ENCODE peak calls at places on chromosomes 3 and 15, in eight cellular contexts. One of them, this sample, is unnamed.

GRCh38 chr3:47534021-47534454 is 20.5 kb upstream of the ELP6 start:
- DNase-seq in suprapubic skin: no peak
- DNase-seq in IMR-90: no peak
- DNase-seq in tibial nerve: no peak
- DNase-seq in uterus: no peak
- DNase-seq in stomach: peak
- DNase-seq in endothelial cell of umbilical vein: no peak
- DNase-seq in GM12878: no peak
- DNase-seq in this sample: no peak

GRCh38 chr3:5038243-5038642 is 59.0 kb downstream of the BHLHE40 start:
- DNase-seq in stomach: no peak
- DNase-seq in uterus: no peak
- DNase-seq in endothelial cell of umbilical vein: no peak
- DNase-seq in suprapubic skin: no peak
- DNase-seq in GM12878: no peak
- DNase-seq in tibial nerve: no peak
- DNase-seq in IMR-90: no peak
- DNase-seq in this sample: no peak

GRCh38 chr3:155334897-155335883 is 41.7 kb upstream of the STRIT1 start:
- DNase-seq in IMR-90: no peak
- DNase-seq in GM12878: peak
- DNase-seq in endothelial cell of umbilical vein: peak
- DNase-seq in suprapubic skin: no peak
- DNase-seq in uterus: no peak
- DNase-seq in tibial nerve: no peak
- DNase-seq in stomach: no peak
- DNase-seq in this sample: no peak

GRCh38 chr3:55647675-55648074 is 160.6 kb upstream of the WNT5A start:
- DNase-seq in suprapubic skin: no peak
- DNase-seq in IMR-90: no peak
- DNase-seq in tibial nerve: no peak
- DNase-seq in uterus: no peak
- DNase-seq in stomach: no peak
- DNase-seq in GM12878: no peak
- DNase-seq in endothelial cell of umbilical vein: no peak
- DNase-seq in this sample: no peak

GRCh38 chr3:195388380-195388779 is 54.4 kb downstream of the ACAP2 start:
- DNase-seq in endothelial cell of umbilical vein: no peak
- DNase-seq in tibial nerve: no peak
- DNase-seq in stomach: no peak
- DNase-seq in suprapubic skin: no peak
- DNase-seq in GM12878: no peak
- DNase-seq in uterus: no peak
- DNase-seq in IMR-90: no peak
- DNase-seq in this sample: no peak

GRCh38 chr3:127373701-127374625 is 86.1 kb upstream of the PRR20G start:
- DNase-seq in tibial nerve: no peak
- DNase-seq in endothelial cell of umbilical vein: no peak
- DNase-seq in uterus: no peak
- DNase-seq in GM12878: no peak
- DNase-seq in suprapubic skin: peak
- DNase-seq in IMR-90: no peak
- DNase-seq in stomach: peak
- DNase-seq in this sample: no peak

GRCh38 chr15:79408041-79408440 is 24.1 kb upstream of the MINAR1 start:
- DNase-seq in GM12878: no peak
- DNase-seq in suprapubic skin: no peak
- DNase-seq in IMR-90: no peak
- DNase-seq in tibial nerve: no peak
- DNase-seq in uterus: no peak
- DNase-seq in stomach: no peak
- DNase-seq in endothelial cell of umbilical vein: no peak
- DNase-seq in this sample: no peak

GRCh38 chr3:127746400-127747057 is 73.8 kb downstream of the ABTB1 start:
- DNase-seq in uterus: no peak
- DNase-seq in endothelial cell of umbilical vein: no peak
- DNase-seq in tibial nerve: no peak
- DNase-seq in GM12878: no peak
- DNase-seq in suprapubic skin: no peak
- DNase-seq in IMR-90: no peak
- DNase-seq in stomach: no peak
- DNase-seq in this sample: peak

GRCh38 chr3:187025254-187025655 is 94.9 kb downstream of the ST6GAL1 start:
- DNase-seq in suprapubic skin: no peak
- DNase-seq in uterus: no peak
- DNase-seq in tibial nerve: no peak
- DNase-seq in GM12878: no peak
- DNase-seq in endothelial cell of umbilical vein: no peak
- DNase-seq in IMR-90: no peak
- DNase-seq in stomach: no peak
- DNase-seq in this sample: no peak

GRCh38 chr3:93988283-93988682 is 8.3 kb downstream of the ARL13B start:
- DNase-seq in stomach: no peak
- DNase-seq in IMR-90: peak
- DNase-seq in endothelial cell of umbilical vein: peak
- DNase-seq in GM12878: no peak
- DNase-seq in tibial nerve: no peak
- DNase-seq in uterus: no peak
- DNase-seq in suprapubic skin: no peak
- DNase-seq in this sample: no peak

GRCh38 chr3:104604326-104605010 is 762.2 kb upstream of the ALCAM start:
- DNase-seq in stomach: no peak
- DNase-seq in suprapubic skin: no peak
- DNase-seq in uterus: no peak
- DNase-seq in GM12878: no peak
- DNase-seq in IMR-90: peak
- DNase-seq in endothelial cell of umbilical vein: peak
- DNase-seq in tibial nerve: no peak
- DNase-seq in this sample: no peak

GRCh38 chr3:10669490-10670048 is 146.5 kb upstream of the SLC6A11 start:
- DNase-seq in suprapubic skin: no peak
- DNase-seq in GM12878: no peak
- DNase-seq in IMR-90: no peak
- DNase-seq in tibial nerve: no peak
- DNase-seq in endothelial cell of umbilical vein: no peak
- DNase-seq in uterus: no peak
- DNase-seq in stomach: no peak
- DNase-seq in this sample: no peak

GRCh38 chr3:42264399-42265058 is 1.5 kb downstream of the CCK start:
- DNase-seq in endothelial cell of umbilical vein: no peak
- DNase-seq in suprapubic skin: peak
- DNase-seq in tibial nerve: no peak
- DNase-seq in stomach: peak
- DNase-seq in IMR-90: peak
- DNase-seq in uterus: no peak
- DNase-seq in GM12878: no peak
- DNase-seq in this sample: no peak

GRCh38 chr15:50778089-50778488 is 12.6 kb upstream of the SPPL2A start:
- DNase-seq in endothelial cell of umbilical vein: no peak
- DNase-seq in IMR-90: no peak
- DNase-seq in uterus: no peak
- DNase-seq in stomach: no peak
- DNase-seq in GM12878: no peak
- DNase-seq in tibial nerve: no peak
- DNase-seq in suprapubic skin: no peak
- DNase-seq in this sample: no peak

GRCh38 chr15:80585544-80586018 is 109.5 kb upstream of the ABHD17C start:
- DNase-seq in endothelial cell of umbilical vein: no peak
- DNase-seq in suprapubic skin: no peak
- DNase-seq in stomach: peak
- DNase-seq in tibial nerve: no peak
- DNase-seq in uterus: no peak
- DNase-seq in IMR-90: no peak
- DNase-seq in GM12878: no peak
- DNase-seq in this sample: no peak

GRCh38 chr15:101148881-101149664 is 102.8 kb downstream of the CHSY1 start:
- DNase-seq in stomach: no peak
- DNase-seq in GM12878: no peak
- DNase-seq in endothelial cell of umbilical vein: peak
- DNase-seq in uterus: no peak
- DNase-seq in suprapubic skin: no peak
- DNase-seq in IMR-90: no peak
- DNase-seq in tibial nerve: no peak
- DNase-seq in this sample: no peak

GRCh38 chr3:194730369-194730768 is 44.7 kb downstream of the FAM43A start:
- DNase-seq in uterus: no peak
- DNase-seq in IMR-90: no peak
- DNase-seq in GM12878: no peak
- DNase-seq in tibial nerve: no peak
- DNase-seq in suprapubic skin: no peak
- DNase-seq in stomach: peak
- DNase-seq in endothelial cell of umbilical vein: peak
- DNase-seq in this sample: no peak

GRCh38 chr3:151227438-151228290 is 24.6 kb upstream of the GPR171 start:
- DNase-seq in tibial nerve: peak
- DNase-seq in GM12878: peak
- DNase-seq in endothelial cell of umbilical vein: peak
- DNase-seq in suprapubic skin: peak
- DNase-seq in IMR-90: peak
- DNase-seq in stomach: peak
- DNase-seq in uterus: peak
- DNase-seq in this sample: peak

GRCh38 chr3:32841875-32842505 is 24.2 kb downstream of the TRIM71 start:
- DNase-seq in tibial nerve: no peak
- DNase-seq in endothelial cell of umbilical vein: no peak
- DNase-seq in IMR-90: no peak
- DNase-seq in uterus: no peak
- DNase-seq in GM12878: no peak
- DNase-seq in suprapubic skin: no peak
- DNase-seq in stomach: no peak
- DNase-seq in this sample: no peak

GRCh38 chr3:177051419-177051818 is 145.9 kb downstream of the TBL1XR1 start:
- DNase-seq in endothelial cell of umbilical vein: peak
- DNase-seq in tibial nerve: no peak
- DNase-seq in stomach: no peak
- DNase-seq in IMR-90: no peak
- DNase-seq in uterus: no peak
- DNase-seq in GM12878: no peak
- DNase-seq in suprapubic skin: no peak
- DNase-seq in this sample: no peak

GRCh38 chr3:162729686-162730085 is 1233.1 kb downstream of the OTOL1 start:
- DNase-seq in suprapubic skin: no peak
- DNase-seq in tibial nerve: no peak
- DNase-seq in stomach: no peak
- DNase-seq in GM12878: no peak
- DNase-seq in endothelial cell of umbilical vein: no peak
- DNase-seq in uterus: no peak
- DNase-seq in IMR-90: peak
- DNase-seq in this sample: no peak

GRCh38 chr3:65946438-65946837 is 92.3 kb downstream of the MAGI1 start:
- DNase-seq in GM12878: no peak
- DNase-seq in IMR-90: peak
- DNase-seq in stomach: no peak
- DNase-seq in tibial nerve: no peak
- DNase-seq in uterus: peak
- DNase-seq in suprapubic skin: no peak
- DNase-seq in endothelial cell of umbilical vein: peak
- DNase-seq in this sample: peak
- H3K27ac ChIP-seq in GM12878: no peak
- H3K27ac ChIP-seq in IMR-90: no peak
- H3K27ac ChIP-seq in stomach: peak
- H3K27ac ChIP-seq in tibial nerve: no peak
- H3K27ac ChIP-seq in uterus: peak
- H3K27ac ChIP-seq in suprapubic skin: peak
- H3K27ac ChIP-seq in endothelial cell of umbilical vein: peak
- H3K27ac ChIP-seq in this sample: peak

GRCh38 chr15:90529369-90530249 is at the start of gene CRTC3:
- DNase-seq in stomach: peak
- DNase-seq in IMR-90: peak
- DNase-seq in GM12878: no peak
- DNase-seq in suprapubic skin: no peak
- DNase-seq in tibial nerve: no peak
- DNase-seq in uterus: peak
- DNase-seq in endothelial cell of umbilical vein: peak
- DNase-seq in this sample: peak
- TF ChIP-seq POLR2A in stomach: no peak
- TF ChIP-seq POLR2A in IMR-90: peak
- TF ChIP-seq POLR2A in GM12878: peak
- TF ChIP-seq POLR2A in suprapubic skin: no peak
- TF ChIP-seq POLR2A in tibial nerve: peak
- TF ChIP-seq POLR2A in uterus: peak
- TF ChIP-seq POLR2A in endothelial cell of umbilical vein: peak
- TF ChIP-seq POLR2A in this sample: peak

DNA sequence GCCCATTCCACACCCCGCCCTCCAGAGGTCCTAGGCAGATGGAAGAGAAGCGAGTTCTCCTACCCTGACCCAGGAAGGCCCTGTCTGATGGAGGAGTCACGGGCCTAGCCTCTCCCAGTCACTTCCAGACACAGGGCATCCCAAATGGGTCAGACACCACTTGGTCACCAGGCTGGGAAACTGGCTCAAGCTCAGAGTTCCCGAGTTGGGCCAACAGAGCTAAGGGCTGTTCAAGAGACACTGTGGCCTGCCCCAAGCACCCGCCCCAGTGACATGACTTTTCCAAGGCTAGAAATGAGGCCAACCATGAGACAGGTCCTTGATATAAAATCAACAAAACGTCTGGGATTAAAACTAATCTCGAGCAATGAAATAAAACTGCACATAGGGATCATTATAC is 113.8 kb downstream of the IQSEC1 start:
- DNase-seq in uterus: no peak
- DNase-seq in endothelial cell of umbilical vein: no peak
- DNase-seq in suprapubic skin: no peak
- DNase-seq in GM12878: no peak
- DNase-seq in tibial nerve: no peak
- DNase-seq in stomach: no peak
- DNase-seq in IMR-90: no peak
- DNase-seq in this sample: no peak
- H3K27ac ChIP-seq in uterus: peak
- H3K27ac ChIP-seq in endothelial cell of umbilical vein: no peak
- H3K27ac ChIP-seq in suprapubic skin: peak
- H3K27ac ChIP-seq in GM12878: peak
- H3K27ac ChIP-seq in tibial nerve: no peak
- H3K27ac ChIP-seq in stomach: peak
- H3K27ac ChIP-seq in IMR-90: no peak
- H3K27ac ChIP-seq in this sample: peak

DNA sequence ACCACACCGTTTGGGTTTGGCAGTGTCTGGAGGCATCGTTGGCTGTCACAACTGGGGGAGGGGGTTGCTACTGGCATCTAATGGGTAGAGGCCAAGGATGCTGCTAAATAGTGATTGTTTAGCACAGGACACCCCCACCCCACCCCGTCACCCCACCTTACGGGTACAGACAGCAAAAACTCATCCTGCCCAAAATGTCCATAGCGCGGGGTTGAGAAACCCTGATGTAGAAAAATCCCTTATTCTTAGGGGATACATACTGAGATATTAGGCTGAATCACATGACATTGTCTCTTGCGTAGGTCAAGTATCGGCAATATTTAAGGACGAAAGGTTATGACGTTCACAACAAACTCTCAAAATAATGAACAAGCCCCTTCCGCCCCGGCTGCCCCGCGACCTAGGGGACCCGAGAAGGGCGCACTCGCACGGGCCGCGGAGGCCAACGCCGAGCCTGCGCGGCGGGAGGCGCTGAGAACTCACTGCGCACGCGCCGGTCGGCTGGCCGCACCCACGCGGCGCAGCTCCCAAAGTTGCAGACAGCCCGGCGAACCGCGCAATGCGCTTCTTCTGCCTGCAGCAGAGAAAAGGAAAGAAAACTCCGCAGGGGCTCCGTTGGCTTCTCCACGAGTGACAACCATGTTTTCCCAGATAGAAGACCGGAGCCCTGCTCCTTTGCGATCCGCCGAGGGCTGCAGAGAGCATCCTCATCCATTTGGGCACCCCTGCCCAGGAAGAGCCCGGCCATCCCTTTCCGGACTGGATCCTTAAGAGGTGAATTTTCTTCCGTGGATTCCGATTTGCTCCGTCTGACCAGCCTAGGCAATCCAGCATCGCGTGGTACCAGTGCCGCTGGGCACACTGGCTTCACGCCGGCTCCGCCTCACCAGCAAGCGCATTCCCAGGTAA is 136.8 kb upstream of the CCDC54 start:
- DNase-seq in endothelial cell of umbilical vein: peak
- DNase-seq in IMR-90: peak
- DNase-seq in GM12878: peak
- DNase-seq in suprapubic skin: peak
- DNase-seq in stomach: peak
- DNase-seq in tibial nerve: peak
- DNase-seq in uterus: peak
- DNase-seq in this sample: peak
- TF ChIP-seq POLR2A in endothelial cell of umbilical vein: peak
- TF ChIP-seq POLR2A in IMR-90: no peak
- TF ChIP-seq POLR2A in GM12878: peak
- TF ChIP-seq POLR2A in suprapubic skin: no peak
- TF ChIP-seq POLR2A in stomach: no peak
- TF ChIP-seq POLR2A in tibial nerve: peak
- TF ChIP-seq POLR2A in uterus: peak
- TF ChIP-seq POLR2A in this sample: peak